ENCODE peak calls at places on chromosomes 2 and 18, in nine cellular contexts. One of them, this sample, is unnamed.

GRCh38 chr2:36831185-36831584 is 134.7 kb downstream of the VIT start:
- DNase-seq in germinal center: no peak
- DNase-seq in HT1080: no peak
- DNase-seq in activated CD8-positive, alpha-beta memory T cell treated with anti-CD3 and anti-CD28 coated beads, Interleukin-2, amount 10 ng/mL, durations not matched to agents 7 days and 5 days: no peak
- DNase-seq in fibroblast of villous mesenchyme: no peak
- DNase-seq in amniotic stem cell: no peak
- DNase-seq in SIG-M5: no peak
- DNase-seq in HTR-8/SVneo: no peak
- DNase-seq in activated naive CD8-positive, alpha-beta T cell treated with anti-CD3 and anti-CD28 coated beads, Interleukin-2, amount 10 ng/mL, durations not matched to agents 7 days and 5 days: no peak
- DNase-seq in this sample: no peak

GRCh38 chr2:235027558-235028214 is 75.9 kb downstream of the SH3BP4 start:
- DNase-seq in SIG-M5: no peak
- DNase-seq in amniotic stem cell: peak; percentile 30
- DNase-seq in activated CD8-positive, alpha-beta memory T cell treated with anti-CD3 and anti-CD28 coated beads, Interleukin-2, amount 10 ng/mL, durations not matched to agents 7 days and 5 days: no peak
- DNase-seq in germinal center: no peak
- DNase-seq in fibroblast of villous mesenchyme: peak; percentile 45
- DNase-seq in HT1080: peak; percentile 73
- DNase-seq in activated naive CD8-positive, alpha-beta T cell treated with anti-CD3 and anti-CD28 coated beads, Interleukin-2, amount 10 ng/mL, durations not matched to agents 7 days and 5 days: no peak
- DNase-seq in HTR-8/SVneo: no peak
- DNase-seq in this sample: no peak

GRCh38 chr2:149894760-149895159 is 307.2 kb upstream of the MMADHC start:
- DNase-seq in amniotic stem cell: no peak
- DNase-seq in HT1080: peak; percentile 58
- DNase-seq in HTR-8/SVneo: no peak
- DNase-seq in SIG-M5: peak; percentile 28
- DNase-seq in activated naive CD8-positive, alpha-beta T cell treated with anti-CD3 and anti-CD28 coated beads, Interleukin-2, amount 10 ng/mL, durations not matched to agents 7 days and 5 days: no peak
- DNase-seq in germinal center: no peak
- DNase-seq in activated CD8-positive, alpha-beta memory T cell treated with anti-CD3 and anti-CD28 coated beads, Interleukin-2, amount 10 ng/mL, durations not matched to agents 7 days and 5 days: no peak
- DNase-seq in fibroblast of villous mesenchyme: peak; percentile 27
- DNase-seq in this sample: no peak

GRCh38 chr2:137467246-137467862 is 496.9 kb upstream of the HNMT start:
- DNase-seq in HT1080: peak; percentile 48
- DNase-seq in activated naive CD8-positive, alpha-beta T cell treated with anti-CD3 and anti-CD28 coated beads, Interleukin-2, amount 10 ng/mL, durations not matched to agents 7 days and 5 days: no peak
- DNase-seq in SIG-M5: no peak
- DNase-seq in amniotic stem cell: no peak
- DNase-seq in fibroblast of villous mesenchyme: peak; percentile 5
- DNase-seq in HTR-8/SVneo: peak; percentile 3
- DNase-seq in germinal center: no peak
- DNase-seq in activated CD8-positive, alpha-beta memory T cell treated with anti-CD3 and anti-CD28 coated beads, Interleukin-2, amount 10 ng/mL, durations not matched to agents 7 days and 5 days: no peak
- DNase-seq in this sample: no peak

GRCh38 chr2:187499941-187500532 is 52.0 kb upstream of the CALCRL start:
- DNase-seq in fibroblast of villous mesenchyme: peak; percentile 70
- DNase-seq in HTR-8/SVneo: peak; percentile 24
- DNase-seq in HT1080: peak; percentile 40
- DNase-seq in germinal center: peak; percentile 8
- DNase-seq in amniotic stem cell: no peak
- DNase-seq in activated CD8-positive, alpha-beta memory T cell treated with anti-CD3 and anti-CD28 coated beads, Interleukin-2, amount 10 ng/mL, durations not matched to agents 7 days and 5 days: peak; percentile 54
- DNase-seq in activated naive CD8-positive, alpha-beta T cell treated with anti-CD3 and anti-CD28 coated beads, Interleukin-2, amount 10 ng/mL, durations not matched to agents 7 days and 5 days: peak; percentile 39
- DNase-seq in SIG-M5: no peak
- DNase-seq in this sample: no peak

GRCh38 chr2:132374551-132374950 is 42.1 kb upstream of the GPR39 start:
- DNase-seq in activated naive CD8-positive, alpha-beta T cell treated with anti-CD3 and anti-CD28 coated beads, Interleukin-2, amount 10 ng/mL, durations not matched to agents 7 days and 5 days: no peak
- DNase-seq in fibroblast of villous mesenchyme: peak; percentile 70
- DNase-seq in amniotic stem cell: no peak
- DNase-seq in HT1080: peak; percentile 84
- DNase-seq in germinal center: no peak
- DNase-seq in activated CD8-positive, alpha-beta memory T cell treated with anti-CD3 and anti-CD28 coated beads, Interleukin-2, amount 10 ng/mL, durations not matched to agents 7 days and 5 days: no peak
- DNase-seq in HTR-8/SVneo: peak; percentile 32
- DNase-seq in SIG-M5: no peak
- DNase-seq in this sample: no peak

GRCh38 chr18:22253676-22254075 is 84.3 kb downstream of the GATA6 start:
- DNase-seq in amniotic stem cell: no peak
- DNase-seq in HTR-8/SVneo: no peak
- DNase-seq in SIG-M5: no peak
- DNase-seq in activated naive CD8-positive, alpha-beta T cell treated with anti-CD3 and anti-CD28 coated beads, Interleukin-2, amount 10 ng/mL, durations not matched to agents 7 days and 5 days: no peak
- DNase-seq in activated CD8-positive, alpha-beta memory T cell treated with anti-CD3 and anti-CD28 coated beads, Interleukin-2, amount 10 ng/mL, durations not matched to agents 7 days and 5 days: no peak
- DNase-seq in germinal center: no peak
- DNase-seq in fibroblast of villous mesenchyme: no peak
- DNase-seq in HT1080: no peak
- DNase-seq in this sample: no peak

GRCh38 chr18:58361212-58361611 is 267.7 kb downstream of the ALPK2 start:
- DNase-seq in HT1080: no peak
- DNase-seq in amniotic stem cell: no peak
- DNase-seq in SIG-M5: no peak
- DNase-seq in fibroblast of villous mesenchyme: peak; percentile 52
- DNase-seq in activated CD8-positive, alpha-beta memory T cell treated with anti-CD3 and anti-CD28 coated beads, Interleukin-2, amount 10 ng/mL, durations not matched to agents 7 days and 5 days: no peak
- DNase-seq in HTR-8/SVneo: no peak
- DNase-seq in activated naive CD8-positive, alpha-beta T cell treated with anti-CD3 and anti-CD28 coated beads, Interleukin-2, amount 10 ng/mL, durations not matched to agents 7 days and 5 days: no peak
- DNase-seq in germinal center: no peak
- DNase-seq in this sample: no peak

GRCh38 chr2:7057865-7058400 is 140.7 kb downstream of the RNF144A start:
- DNase-seq in amniotic stem cell: no peak
- DNase-seq in HT1080: no peak
- DNase-seq in activated CD8-positive, alpha-beta memory T cell treated with anti-CD3 and anti-CD28 coated beads, Interleukin-2, amount 10 ng/mL, durations not matched to agents 7 days and 5 days: no peak
- DNase-seq in germinal center: no peak
- DNase-seq in activated naive CD8-positive, alpha-beta T cell treated with anti-CD3 and anti-CD28 coated beads, Interleukin-2, amount 10 ng/mL, durations not matched to agents 7 days and 5 days: no peak
- DNase-seq in HTR-8/SVneo: no peak
- DNase-seq in SIG-M5: no peak
- DNase-seq in fibroblast of villous mesenchyme: no peak
- DNase-seq in this sample: no peak

GRCh38 chr2:77086478-77086877 is 435.7 kb downstream of the LRRTM4 start:
- DNase-seq in fibroblast of villous mesenchyme: no peak
- DNase-seq in germinal center: no peak
- DNase-seq in activated naive CD8-positive, alpha-beta T cell treated with anti-CD3 and anti-CD28 coated beads, Interleukin-2, amount 10 ng/mL, durations not matched to agents 7 days and 5 days: no peak
- DNase-seq in SIG-M5: no peak
- DNase-seq in HT1080: no peak
- DNase-seq in HTR-8/SVneo: no peak
- DNase-seq in amniotic stem cell: no peak
- DNase-seq in activated CD8-positive, alpha-beta memory T cell treated with anti-CD3 and anti-CD28 coated beads, Interleukin-2, amount 10 ng/mL, durations not matched to agents 7 days and 5 days: no peak
- DNase-seq in this sample: no peak

GRCh38 chr2:128271891-128272585 is 46.6 kb downstream of the HS6ST1 start:
- DNase-seq in activated naive CD8-positive, alpha-beta T cell treated with anti-CD3 and anti-CD28 coated beads, Interleukin-2, amount 10 ng/mL, durations not matched to agents 7 days and 5 days: no peak
- DNase-seq in SIG-M5: no peak
- DNase-seq in activated CD8-positive, alpha-beta memory T cell treated with anti-CD3 and anti-CD28 coated beads, Interleukin-2, amount 10 ng/mL, durations not matched to agents 7 days and 5 days: no peak
- DNase-seq in amniotic stem cell: no peak
- DNase-seq in HTR-8/SVneo: no peak
- DNase-seq in germinal center: no peak
- DNase-seq in HT1080: no peak
- DNase-seq in fibroblast of villous mesenchyme: no peak
- DNase-seq in this sample: peak; percentile 41

GRCh38 chr2:211812587-211812986 is 726.0 kb downstream of the ERBB4 start:
- DNase-seq in HTR-8/SVneo: no peak
- DNase-seq in activated naive CD8-positive, alpha-beta T cell treated with anti-CD3 and anti-CD28 coated beads, Interleukin-2, amount 10 ng/mL, durations not matched to agents 7 days and 5 days: no peak
- DNase-seq in HT1080: no peak
- DNase-seq in amniotic stem cell: no peak
- DNase-seq in germinal center: no peak
- DNase-seq in fibroblast of villous mesenchyme: no peak
- DNase-seq in SIG-M5: no peak
- DNase-seq in activated CD8-positive, alpha-beta memory T cell treated with anti-CD3 and anti-CD28 coated beads, Interleukin-2, amount 10 ng/mL, durations not matched to agents 7 days and 5 days: no peak
- DNase-seq in this sample: no peak

GRCh38 chr2:147845608-147846002 is 776 bp downstream of the ACVR2A start:
- DNase-seq in HTR-8/SVneo: no peak
- DNase-seq in amniotic stem cell: no peak
- DNase-seq in germinal center: no peak
- DNase-seq in SIG-M5: no peak
- DNase-seq in activated CD8-positive, alpha-beta memory T cell treated with anti-CD3 and anti-CD28 coated beads, Interleukin-2, amount 10 ng/mL, durations not matched to agents 7 days and 5 days: no peak
- DNase-seq in HT1080: no peak
- DNase-seq in fibroblast of villous mesenchyme: peak; percentile 14
- DNase-seq in activated naive CD8-positive, alpha-beta T cell treated with anti-CD3 and anti-CD28 coated beads, Interleukin-2, amount 10 ng/mL, durations not matched to agents 7 days and 5 days: no peak
- DNase-seq in this sample: no peak

GRCh38 chr2:12201369-12201768 is 454.9 kb downstream of the LPIN1 start:
- DNase-seq in HTR-8/SVneo: no peak
- DNase-seq in germinal center: no peak
- DNase-seq in amniotic stem cell: no peak
- DNase-seq in activated CD8-positive, alpha-beta memory T cell treated with anti-CD3 and anti-CD28 coated beads, Interleukin-2, amount 10 ng/mL, durations not matched to agents 7 days and 5 days: no peak
- DNase-seq in SIG-M5: peak; percentile 4
- DNase-seq in HT1080: no peak
- DNase-seq in activated naive CD8-positive, alpha-beta T cell treated with anti-CD3 and anti-CD28 coated beads, Interleukin-2, amount 10 ng/mL, durations not matched to agents 7 days and 5 days: no peak
- DNase-seq in fibroblast of villous mesenchyme: no peak
- DNase-seq in this sample: no peak

GRCh38 chr2:184597571-184597980 is 753 bp upstream of the ZNF804A start:
- DNase-seq in activated CD8-positive, alpha-beta memory T cell treated with anti-CD3 and anti-CD28 coated beads, Interleukin-2, amount 10 ng/mL, durations not matched to agents 7 days and 5 days: no peak
- DNase-seq in activated naive CD8-positive, alpha-beta T cell treated with anti-CD3 and anti-CD28 coated beads, Interleukin-2, amount 10 ng/mL, durations not matched to agents 7 days and 5 days: peak; percentile 14
- DNase-seq in HTR-8/SVneo: peak; percentile 26
- DNase-seq in germinal center: peak; percentile 17
- DNase-seq in HT1080: no peak
- DNase-seq in SIG-M5: peak; percentile 68
- DNase-seq in amniotic stem cell: no peak
- DNase-seq in fibroblast of villous mesenchyme: peak; percentile 46
- DNase-seq in this sample: peak; percentile 60

GRCh38 chr2:58146707-58147106 is 94.4 kb downstream of the FANCL start:
- DNase-seq in SIG-M5: no peak
- DNase-seq in activated CD8-positive, alpha-beta memory T cell treated with anti-CD3 and anti-CD28 coated beads, Interleukin-2, amount 10 ng/mL, durations not matched to agents 7 days and 5 days: no peak
- DNase-seq in HTR-8/SVneo: no peak
- DNase-seq in activated naive CD8-positive, alpha-beta T cell treated with anti-CD3 and anti-CD28 coated beads, Interleukin-2, amount 10 ng/mL, durations not matched to agents 7 days and 5 days: no peak
- DNase-seq in fibroblast of villous mesenchyme: no peak
- DNase-seq in germinal center: no peak
- DNase-seq in HT1080: peak; percentile 85
- DNase-seq in amniotic stem cell: no peak
- DNase-seq in this sample: no peak

GRCh38 chr2:240248981-240249422 is 108.5 kb upstream of the OTOS start:
- DNase-seq in HT1080: no peak
- DNase-seq in germinal center: no peak
- DNase-seq in activated naive CD8-positive, alpha-beta T cell treated with anti-CD3 and anti-CD28 coated beads, Interleukin-2, amount 10 ng/mL, durations not matched to agents 7 days and 5 days: peak; percentile 21
- DNase-seq in activated CD8-positive, alpha-beta memory T cell treated with anti-CD3 and anti-CD28 coated beads, Interleukin-2, amount 10 ng/mL, durations not matched to agents 7 days and 5 days: no peak
- DNase-seq in amniotic stem cell: no peak
- DNase-seq in fibroblast of villous mesenchyme: no peak
- DNase-seq in SIG-M5: no peak
- DNase-seq in HTR-8/SVneo: no peak
- DNase-seq in this sample: no peak

GRCh38 chr2:209986405-209986804 is 16.0 kb upstream of the RPE start:
- DNase-seq in activated CD8-positive, alpha-beta memory T cell treated with anti-CD3 and anti-CD28 coated beads, Interleukin-2, amount 10 ng/mL, durations not matched to agents 7 days and 5 days: no peak
- DNase-seq in fibroblast of villous mesenchyme: no peak
- DNase-seq in SIG-M5: no peak
- DNase-seq in HTR-8/SVneo: no peak
- DNase-seq in HT1080: peak; percentile 66
- DNase-seq in activated naive CD8-positive, alpha-beta T cell treated with anti-CD3 and anti-CD28 coated beads, Interleukin-2, amount 10 ng/mL, durations not matched to agents 7 days and 5 days: no peak
- DNase-seq in amniotic stem cell: no peak
- DNase-seq in germinal center: no peak
- DNase-seq in this sample: no peak

GRCh38 chr2:112819081-112819480 is 17.5 kb downstream of the IL1B start:
- DNase-seq in HT1080: no peak
- DNase-seq in activated CD8-positive, alpha-beta memory T cell treated with anti-CD3 and anti-CD28 coated beads, Interleukin-2, amount 10 ng/mL, durations not matched to agents 7 days and 5 days: no peak
- DNase-seq in SIG-M5: no peak
- DNase-seq in activated naive CD8-positive, alpha-beta T cell treated with anti-CD3 and anti-CD28 coated beads, Interleukin-2, amount 10 ng/mL, durations not matched to agents 7 days and 5 days: no peak
- DNase-seq in fibroblast of villous mesenchyme: no peak
- DNase-seq in amniotic stem cell: no peak
- DNase-seq in germinal center: no peak
- DNase-seq in HTR-8/SVneo: no peak
- DNase-seq in this sample: no peak

GRCh38 chr2:152236191-152236925 is 60.8 kb upstream of the STAM2 start:
- DNase-seq in activated naive CD8-positive, alpha-beta T cell treated with anti-CD3 and anti-CD28 coated beads, Interleukin-2, amount 10 ng/mL, durations not matched to agents 7 days and 5 days: no peak
- DNase-seq in amniotic stem cell: no peak
- DNase-seq in fibroblast of villous mesenchyme: no peak
- DNase-seq in HTR-8/SVneo: no peak
- DNase-seq in SIG-M5: no peak
- DNase-seq in germinal center: no peak
- DNase-seq in HT1080: no peak
- DNase-seq in activated CD8-positive, alpha-beta memory T cell treated with anti-CD3 and anti-CD28 coated beads, Interleukin-2, amount 10 ng/mL, durations not matched to agents 7 days and 5 days: no peak
- DNase-seq in this sample: no peak

GRCh38 chr2:67600946-67601345 is 203.8 kb downstream of the ETAA1 start:
- DNase-seq in HT1080: peak; percentile 38
- DNase-seq in HTR-8/SVneo: peak; percentile 34
- DNase-seq in fibroblast of villous mesenchyme: peak; percentile 74
- DNase-seq in activated CD8-positive, alpha-beta memory T cell treated with anti-CD3 and anti-CD28 coated beads, Interleukin-2, amount 10 ng/mL, durations not matched to agents 7 days and 5 days: no peak
- DNase-seq in activated naive CD8-positive, alpha-beta T cell treated with anti-CD3 and anti-CD28 coated beads, Interleukin-2, amount 10 ng/mL, durations not matched to agents 7 days and 5 days: no peak
- DNase-seq in germinal center: no peak
- DNase-seq in amniotic stem cell: no peak
- DNase-seq in SIG-M5: no peak
- DNase-seq in this sample: no peak

GRCh38 chr2:230925879-230926765 is 1.1 kb upstream of the GPR55 start:
- DNase-seq in SIG-M5: no peak
- DNase-seq in fibroblast of villous mesenchyme: no peak
- DNase-seq in HT1080: no peak
- DNase-seq in HTR-8/SVneo: no peak
- DNase-seq in amniotic stem cell: no peak
- DNase-seq in germinal center: no peak
- DNase-seq in activated CD8-positive, alpha-beta memory T cell treated with anti-CD3 and anti-CD28 coated beads, Interleukin-2, amount 10 ng/mL, durations not matched to agents 7 days and 5 days: peak; percentile 61
- DNase-seq in activated naive CD8-positive, alpha-beta T cell treated with anti-CD3 and anti-CD28 coated beads, Interleukin-2, amount 10 ng/mL, durations not matched to agents 7 days and 5 days: peak; percentile 56
- DNase-seq in this sample: peak; percentile 37

GRCh38 chr2:88690591-88691338 is 708 bp upstream of the RPIA start:
- DNase-seq in fibroblast of villous mesenchyme: no peak
- DNase-seq in HTR-8/SVneo: no peak
- DNase-seq in SIG-M5: no peak
- DNase-seq in HT1080: no peak
- DNase-seq in activated CD8-positive, alpha-beta memory T cell treated with anti-CD3 and anti-CD28 coated beads, Interleukin-2, amount 10 ng/mL, durations not matched to agents 7 days and 5 days: peak; percentile 73
- DNase-seq in amniotic stem cell: no peak
- DNase-seq in activated naive CD8-positive, alpha-beta T cell treated with anti-CD3 and anti-CD28 coated beads, Interleukin-2, amount 10 ng/mL, durations not matched to agents 7 days and 5 days: no peak
- DNase-seq in germinal center: peak; percentile 41
- DNase-seq in this sample: no peak

GRCh38 chr18:13390711-13391110 is 172.2 kb downstream of the LDLRAD4 start:
- DNase-seq in HTR-8/SVneo: no peak
- DNase-seq in activated naive CD8-positive, alpha-beta T cell treated with anti-CD3 and anti-CD28 coated beads, Interleukin-2, amount 10 ng/mL, durations not matched to agents 7 days and 5 days: no peak
- DNase-seq in activated CD8-positive, alpha-beta memory T cell treated with anti-CD3 and anti-CD28 coated beads, Interleukin-2, amount 10 ng/mL, durations not matched to agents 7 days and 5 days: no peak
- DNase-seq in HT1080: no peak
- DNase-seq in SIG-M5: no peak
- DNase-seq in amniotic stem cell: no peak
- DNase-seq in germinal center: no peak
- DNase-seq in fibroblast of villous mesenchyme: no peak
- DNase-seq in this sample: no peak

GRCh38 chr2:50004667-50005066 is 850.4 kb upstream of the FSHR start:
- DNase-seq in HTR-8/SVneo: no peak
- DNase-seq in HT1080: no peak
- DNase-seq in germinal center: no peak
- DNase-seq in fibroblast of villous mesenchyme: no peak
- DNase-seq in activated CD8-positive, alpha-beta memory T cell treated with anti-CD3 and anti-CD28 coated beads, Interleukin-2, amount 10 ng/mL, durations not matched to agents 7 days and 5 days: no peak
- DNase-seq in SIG-M5: no peak
- DNase-seq in activated naive CD8-positive, alpha-beta T cell treated with anti-CD3 and anti-CD28 coated beads, Interleukin-2, amount 10 ng/mL, durations not matched to agents 7 days and 5 days: no peak
- DNase-seq in amniotic stem cell: no peak
- DNase-seq in this sample: no peak

GRCh38 chr2:168494190-168494711 is 38.2 kb downstream of the CERS6 start:
- DNase-seq in fibroblast of villous mesenchyme: no peak
- DNase-seq in activated CD8-positive, alpha-beta memory T cell treated with anti-CD3 and anti-CD28 coated beads, Interleukin-2, amount 10 ng/mL, durations not matched to agents 7 days and 5 days: no peak
- DNase-seq in SIG-M5: no peak
- DNase-seq in amniotic stem cell: no peak
- DNase-seq in HT1080: peak; percentile 37
- DNase-seq in activated naive CD8-positive, alpha-beta T cell treated with anti-CD3 and anti-CD28 coated beads, Interleukin-2, amount 10 ng/mL, durations not matched to agents 7 days and 5 days: no peak
- DNase-seq in HTR-8/SVneo: no peak
- DNase-seq in germinal center: no peak
- DNase-seq in this sample: no peak

This sample was measured in Peyer's patch.